ENCODE peak calls at places on chromosomes 7 and 10, in nine cellular contexts. A, G, E, U, W, Y, N, L and J are unnamed samples.

GRCh38 chr7:137760111-137760510 is 86.7 kb downstream of the DGKI start:
- DNase-seq in A (no peak), G (no peak), E (no peak), U (no peak), W (peak), Y (no peak), N (no peak), L (no peak), J (no peak)

GRCh38 chr10:1654247-1654646 is 83.1 kb downstream of the ADARB2 start:
- DNase-seq in A (no peak), G (no peak), E (no peak), U (no peak), W (no peak), Y (no peak), N (no peak), L (no peak), J (no peak)

GRCh38 chr10:28533315-28533564 is 322 bp downstream of the WAC start:
- DNase-seq in A (no peak), G (no peak), E (no peak), U (no peak), W (no peak), Y (no peak), N (no peak), L (no peak), J (no peak)

GRCh38 chr10:84196083-84196482 is 1.7 kb downstream of the CDHR1 start:
- DNase-seq in A (no peak), G (no peak), E (peak), U (no peak), W (no peak), Y (no peak), N (no peak), L (no peak), J (no peak)

GRCh38 chr7:116801092-116801710 is 61.2 kb upstream of the CAPZA2 start:
- DNase-seq in A (no peak), G (no peak), E (no peak), U (no peak), W (peak), Y (no peak), N (no peak), L (no peak), J (no peak)

GRCh38 chr10:28315140-28315539 is 12.3 kb upstream of the MPP7 start:
- DNase-seq in A (no peak), G (no peak), E (no peak), U (no peak), W (no peak), Y (no peak), N (no peak), L (no peak), J (no peak)

GRCh38 chr10:79445217-79445707 is at the start of gene ZCCHC24:
- DNase-seq in A (no peak), G (peak), E (peak), U (no peak), W (no peak), Y (peak), N (peak), L (peak), J (peak)

GRCh38 chr7:27149817-27150567 is 2.4 kb downstream of the HOXA3 start:
- DNase-seq in A (no peak), G (peak), E (peak), U (no peak), W (no peak), Y (no peak), N (peak), L (no peak), J (no peak)

GRCh38 chr7:14233898-14234174 is 244.4 kb upstream of the ETV1 start:
- DNase-seq in A (no peak), G (no peak), E (no peak), U (no peak), W (no peak), Y (no peak), N (no peak), L (no peak), J (no peak)

GRCh38 chr7:30206466-30206865 is 71.7 kb downstream of the MTURN start:
- DNase-seq in A (no peak), G (no peak), E (no peak), U (no peak), W (peak), Y (no peak), N (peak), L (no peak), J (no peak)

GRCh38 chr7:111982133-111982532 is 224.1 kb downstream of the DOCK4 start:
- DNase-seq in A (no peak), G (no peak), E (no peak), U (no peak), W (no peak), Y (no peak), N (no peak), L (no peak), J (no peak)

GRCh38 chr7:74225400-74225799 is 15.6 kb downstream of the LAT2 start:
- DNase-seq in A (no peak), G (no peak), E (no peak), U (no peak), W (no peak), Y (no peak), N (no peak), L (no peak), J (no peak)

GRCh38 chr7:74226633-74227032 is 16.8 kb downstream of the LAT2 start:
- DNase-seq in A (no peak), G (no peak), E (peak), U (no peak), W (no peak), Y (peak), N (no peak), L (no peak), J (no peak)

GRCh38 chr7:74223711-74224510 is 14.1 kb downstream of the LAT2 start:
- DNase-seq in A (no peak), G (no peak), E (no peak), U (no peak), W (no peak), Y (no peak), N (no peak), L (no peak), J (no peak)

GRCh38 chr7:74222851-74223710 is 13.3 kb downstream of the LAT2 start:
- DNase-seq in A (no peak), G (no peak), E (no peak), U (no peak), W (no peak), Y (no peak), N (no peak), L (no peak), J (no peak)

GRCh38 chr7:74224511-74224832 is 14.7 kb downstream of the LAT2 start:
- DNase-seq in A (no peak), G (no peak), E (no peak), U (no peak), W (no peak), Y (no peak), N (no peak), L (no peak), J (no peak)
- TF ChIP-seq CTCF in A (no peak), G (no peak), E (no peak), U (no peak), W (no peak), Y (no peak), N (no peak), L (no peak), J (no peak)

GRCh38 chr7:103094102-103094501 is 19.2 kb downstream of the ARMC10 start:
- DNase-seq in A (no peak), G (no peak), E (no peak), U (no peak), W (peak), Y (no peak), N (no peak), L (no peak), J (no peak)
- TF ChIP-seq CTCF in A (peak), G (peak), E (no peak), U (no peak), W (peak), Y (no peak), N (no peak), L (peak), J (no peak)

GRCh38 chr10:60549686-60550085 is 160.0 kb upstream of the ANK3 start:
- DNase-seq in A (peak), G (peak), E (no peak), U (no peak), W (peak), Y (no peak), N (peak), L (no peak), J (no peak)
- TF ChIP-seq CTCF in A (peak), G (peak), E (peak), U (peak), W (peak), Y (no peak), N (peak), L (peak), J (peak)

GRCh38 chr7:139034855-139035587 is 821 bp downstream of the ZC3HAV1L start:
- DNase-seq in A (no peak), G (no peak), E (peak), U (no peak), W (peak), Y (no peak), N (peak), L (no peak), J (peak)
- TF ChIP-seq CTCF in A (peak), G (no peak), E (no peak), U (no peak), W (peak), Y (no peak), N (no peak), L (no peak), J (no peak)

GRCh38 chr7:100148559-100149328 is at the start of gene LAMTOR4:
- DNase-seq in A (peak), G (peak), E (peak), U (peak), W (peak), Y (peak), N (peak), L (peak), J (peak)
- TF ChIP-seq CTCF in A (no peak), G (no peak), E (no peak), U (no peak), W (peak), Y (no peak), N (no peak), L (no peak), J (no peak)

DNA sequence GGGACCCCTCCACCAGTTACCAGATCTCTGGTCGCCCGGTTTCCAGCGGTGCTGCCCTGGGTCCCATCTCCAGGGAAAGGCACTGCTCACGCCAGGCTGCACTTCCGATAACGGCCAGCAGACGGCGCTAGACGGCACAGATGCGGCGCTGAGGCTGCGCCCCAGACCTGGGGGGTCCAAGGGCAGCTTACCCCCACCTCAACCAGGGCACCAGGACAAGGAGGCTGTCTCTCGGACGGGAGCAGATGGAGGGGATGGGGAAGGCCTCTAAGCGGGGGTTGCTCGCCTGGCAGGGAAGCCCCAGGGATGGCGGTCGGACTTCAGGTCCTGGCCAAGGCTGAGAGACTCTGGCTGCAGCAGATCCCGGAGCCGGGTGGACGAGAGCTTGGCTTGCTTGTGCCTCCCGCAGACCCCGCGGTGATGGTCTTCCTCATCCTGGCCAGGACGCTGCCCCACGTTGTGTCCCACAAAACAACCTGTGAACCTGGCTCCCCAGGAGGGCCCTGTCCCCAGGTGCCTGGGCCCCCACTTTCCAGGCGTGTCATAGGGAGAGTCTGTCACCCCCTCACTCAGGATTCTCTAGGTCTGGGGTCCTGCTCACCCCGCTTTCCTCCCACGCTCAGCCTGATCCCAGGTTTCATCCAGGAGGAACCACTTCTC is 23.9 kb upstream of the ZNF716 start:
- DNase-seq in A (no peak), G (no peak), E (no peak), U (no peak), W (no peak), Y (no peak), N (no peak), L (no peak), J (peak)
- TF ChIP-seq CTCF in A (no peak), G (peak), E (no peak), U (peak), W (no peak), Y (peak), N (no peak), L (no peak), J (peak)

GRCh38 chr7:31323101-31323500 is 17.4 kb downstream of the NEUROD6 start:
- DNase-seq in A (no peak), G (no peak), E (no peak), U (no peak), W (no peak), Y (no peak), N (no peak), L (no peak), J (no peak)
- TF ChIP-seq CTCF in A (no peak), G (no peak), E (no peak), U (no peak), W (no peak), Y (no peak), N (no peak), L (no peak), J (no peak)

GRCh38 chr7:141071260-141071854 is 2.5 kb upstream of the TMEM178B start:
- DNase-seq in A (peak), G (peak), E (peak), U (no peak), W (peak), Y (peak), N (peak), L (peak), J (peak)
- TF ChIP-seq CTCF in A (peak), G (peak), E (no peak), U (peak), W (no peak), Y (no peak), N (no peak), L (peak), J (peak)

DNA sequence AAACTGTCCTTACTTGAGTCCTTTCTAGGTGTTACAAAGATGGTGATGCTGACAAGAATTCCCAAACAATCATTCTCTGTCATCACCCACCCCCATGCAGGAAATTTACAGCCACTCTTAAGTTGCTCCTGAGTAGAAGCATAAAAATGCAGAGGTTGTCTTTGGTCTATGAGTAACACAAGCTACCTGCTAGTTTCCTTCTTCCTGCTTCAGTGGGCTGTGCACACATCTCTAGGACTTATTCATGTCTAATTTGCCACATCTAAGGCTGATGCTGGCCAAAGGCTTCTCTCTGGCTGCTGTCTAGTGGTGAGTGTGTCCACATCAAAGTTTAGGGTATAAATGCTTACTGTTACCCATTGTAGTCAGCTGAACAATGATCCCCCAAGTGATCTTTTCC is 662.4 kb downstream of the TYW1 start:
- DNase-seq in A (no peak), G (no peak), E (no peak), U (no peak), W (no peak), Y (no peak), N (no peak), L (no peak), J (no peak)
- TF ChIP-seq CTCF in A (no peak), G (no peak), E (no peak), U (no peak), W (no peak), Y (no peak), N (no peak), L (no peak), J (no peak)

DNA sequence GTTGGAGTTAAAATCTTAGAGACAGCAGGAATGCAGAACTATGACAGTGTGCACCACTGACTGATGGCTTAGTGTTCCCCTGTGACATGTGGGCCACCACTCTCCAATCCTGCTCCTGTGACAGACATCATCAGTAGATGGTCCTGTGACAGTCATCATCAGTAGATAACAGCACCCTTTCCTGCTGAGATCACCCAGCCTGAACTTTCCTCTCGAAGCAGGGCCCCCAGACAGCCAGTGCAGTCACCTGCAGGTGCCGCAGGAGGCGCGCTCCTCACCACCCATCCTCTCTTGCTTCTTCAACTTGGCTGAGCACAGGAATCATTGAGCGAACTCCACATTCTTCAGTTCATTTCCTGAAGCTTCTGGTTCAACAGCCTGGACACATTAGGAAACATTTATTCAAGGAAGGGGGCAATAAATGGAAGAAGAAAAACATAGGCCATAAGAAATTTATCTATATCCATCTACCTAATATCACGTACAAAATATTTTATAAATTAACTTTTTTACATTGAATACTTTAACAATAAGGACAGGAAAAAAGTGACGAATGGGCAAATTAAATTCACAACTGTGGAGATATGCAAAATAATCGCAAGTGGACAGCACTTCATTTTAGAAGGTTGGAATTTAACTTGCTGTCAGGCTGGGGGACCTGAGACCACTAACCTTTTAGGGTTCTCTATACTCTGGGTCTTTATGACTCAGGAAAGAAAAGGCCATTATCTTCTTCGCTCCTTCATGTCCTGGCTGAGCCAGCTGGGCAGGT is 32.0 kb upstream of the MKI67 start:
- DNase-seq in A (no peak), G (peak), E (no peak), U (no peak), W (no peak), Y (no peak), N (no peak), L (no peak), J (no peak)
- TF ChIP-seq CTCF in A (no peak), G (peak), E (no peak), U (no peak), W (no peak), Y (no peak), N (no peak), L (no peak), J (no peak)